ENCODE peak calls at places on chromosomes 1 and 21, in four cellular contexts. R, H, G and V are unnamed samples. For H3K4me1, the result is how much of the 10 kb centered on the place peaks cover.

GRCh38 chr21:29064850-29065481 is 8.5 kb downstream of the CCT8 start:
- DNase-seq in R (no peak), H (no peak), G (no peak), V (no peak)

GRCh38 chr21:44005071-44005470 is 7.0 kb upstream of the TRAPPC10 start:
- DNase-seq in R (no peak), H (no peak), G (no peak), V (no peak)

GRCh38 chr1:226708342-226708780 is 30.7 kb downstream of the ITPKB start:
- DNase-seq in R (no peak), H (no peak), G (peak), V (peak)

GRCh38 chr1:209662879-209663327 is 10.7 kb upstream of the LAMB3 start:
- DNase-seq in R (no peak), H (no peak), G (no peak), V (no peak)

GRCh38 chr21:27812279-27812678 is 845.4 kb upstream of the ADAMTS5 start:
- DNase-seq in R (no peak), H (no peak), G (peak), V (no peak)

GRCh38 chr1:174021611-174022079 is 512 bp downstream of the RC3H1 start:
- DNase-seq in R (peak), H (peak), G (peak), V (peak)

GRCh38 chr1:153397924-153398651 is 7.2 kb upstream of the S100A8 start:
- DNase-seq in R (no peak), H (no peak), G (no peak), V (no peak)

GRCh38 chr1:11649624-11650330 is 4.5 kb downstream of the FBXO2 start:
- DNase-seq in R (no peak), H (no peak), G (no peak), V (no peak)

GRCh38 chr1:58152709-58153108 is 393.8 kb downstream of the OMA1 start:
- DNase-seq in R (no peak), H (no peak), G (no peak), V (no peak)

GRCh38 chr1:151728151-151728711 is 6.9 kb downstream of the RIIAD1 start:
- DNase-seq in R (no peak), H (no peak), G (peak), V (peak)

GRCh38 chr1:66275601-66276023 is 258.3 kb upstream of the SGIP1 start:
- DNase-seq in R (no peak), H (no peak), G (no peak), V (no peak)

GRCh38 chr1:243325305-243325890 is 69.6 kb downstream of the SDCCAG8 start:
- DNase-seq in R (no peak), H (no peak), G (peak), V (peak)

GRCh38 chr1:222653178-222653827 is 35.4 kb downstream of the MIA3 start:
- DNase-seq in R (no peak), H (no peak), G (no peak), V (no peak)

GRCh38 chr1:118157506-118157905 is 27.5 kb downstream of the SPAG17 start:
- DNase-seq in R (no peak), H (no peak), G (no peak), V (no peak)

DNA sequence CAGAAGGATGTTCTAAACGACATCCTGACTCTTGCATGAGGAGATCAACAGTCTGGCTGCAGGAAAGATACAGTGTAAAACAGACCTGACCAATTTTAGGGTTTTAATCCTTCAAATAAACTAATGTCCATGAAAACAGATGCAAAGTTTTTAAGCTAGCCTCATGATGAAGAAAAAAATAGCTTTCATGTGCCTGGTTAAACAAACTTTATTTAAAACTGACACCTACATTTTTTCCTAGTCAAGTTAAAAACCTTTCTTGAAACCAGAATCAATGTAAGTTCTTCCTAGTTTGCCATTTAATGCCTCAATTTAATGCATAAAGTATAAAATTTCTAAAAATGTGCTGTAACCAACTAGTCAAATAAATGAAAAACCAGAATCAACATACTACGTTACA is 2.9 kb downstream of the WDR26 start:
- DNase-seq in R (no peak), H (no peak), G (no peak), V (no peak)
- H3K4me1 ChIP-seq in R (under half), H (under half), G (under half), V (under half)

DNA sequence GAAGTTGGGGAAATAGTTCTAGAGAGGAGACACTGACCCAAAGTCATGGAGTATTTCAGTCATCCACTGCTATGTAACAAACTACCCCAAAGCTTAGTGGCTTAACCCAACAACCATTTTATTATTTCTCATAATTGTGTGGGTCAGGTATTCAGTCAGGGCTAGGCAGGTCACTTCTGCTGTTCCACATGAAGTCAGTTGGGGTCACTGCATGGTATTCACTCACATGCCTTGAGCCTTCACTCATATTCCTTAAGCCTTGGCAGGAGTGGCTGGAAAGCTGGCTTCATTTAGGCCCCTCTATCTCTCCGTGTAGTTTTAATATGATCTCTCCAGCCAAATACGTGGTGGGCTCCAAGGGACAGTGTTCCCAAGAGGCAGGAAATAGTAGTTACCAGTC is 17.5 kb upstream of the RNF11 start:
- DNase-seq in R (no peak), H (no peak), G (no peak), V (no peak)
- H3K4me3 ChIP-seq in R (no peak), H (no peak), G (no peak), V (no peak)

GRCh38 chr1:150551784-150552691 is 2.8 kb downstream of the ADAMTSL4 start:
- DNase-seq in R (no peak), H (peak), G (peak), V (peak)
- H3K27ac ChIP-seq in R (no peak), H (peak), G (peak), V (no peak)

GRCh38 chr1:161934278-161934608 is 89.4 kb downstream of the OLFML2B start:
- DNase-seq in R (no peak), H (no peak), G (no peak), V (no peak)

GRCh38 chr1:161935264-161935663 is 88.4 kb downstream of the OLFML2B start:
- DNase-seq in R (no peak), H (no peak), G (no peak), V (no peak)

GRCh38 chr1:161932668-161933067 is 91.0 kb downstream of the OLFML2B start:
- DNase-seq in R (no peak), H (peak), G (no peak), V (no peak)

GRCh38 chr1:161933592-161934277 is 89.9 kb downstream of the OLFML2B start:
- DNase-seq in R (no peak), H (no peak), G (no peak), V (no peak)

GRCh38 chr1:161936786-161937185 is 86.9 kb downstream of the OLFML2B start:
- DNase-seq in R (no peak), H (no peak), G (no peak), V (no peak)
- H3K4me1 ChIP-seq in R (under half), H (under half), G (under half), V (under half)

GRCh38 chr21:37815893-37816292 is 100.4 kb downstream of the KCNJ6 start:
- DNase-seq in R (no peak), H (no peak), G (no peak), V (no peak)
- H3K4me3 ChIP-seq in R (no peak), H (no peak), G (no peak), V (no peak)

GRCh38 chr1:211377539-211378461 is 51.2 kb downstream of the TRAF5 start:
- DNase-seq in R (no peak), H (no peak), G (no peak), V (no peak)
- H3K27ac ChIP-seq in R (no peak), H (no peak), G (no peak), V (no peak)

GRCh38 chr1:2279882-2280281 is 51.8 kb downstream of the SKI start:
- DNase-seq in R (no peak), H (peak), G (no peak), V (no peak)

GRCh38 chr1:2279210-2279639 is 51.1 kb downstream of the SKI start:
- DNase-seq in R (peak), H (peak), G (peak), V (peak)

GRCh38 chr1:2276803-2277580 is 48.9 kb downstream of the SKI start:
- DNase-seq in R (no peak), H (peak), G (peak), V (no peak)

GRCh38 chr1:2277741-2278488 is 49.8 kb downstream of the SKI start:
- DNase-seq in R (no peak), H (peak), G (no peak), V (no peak)

DNA sequence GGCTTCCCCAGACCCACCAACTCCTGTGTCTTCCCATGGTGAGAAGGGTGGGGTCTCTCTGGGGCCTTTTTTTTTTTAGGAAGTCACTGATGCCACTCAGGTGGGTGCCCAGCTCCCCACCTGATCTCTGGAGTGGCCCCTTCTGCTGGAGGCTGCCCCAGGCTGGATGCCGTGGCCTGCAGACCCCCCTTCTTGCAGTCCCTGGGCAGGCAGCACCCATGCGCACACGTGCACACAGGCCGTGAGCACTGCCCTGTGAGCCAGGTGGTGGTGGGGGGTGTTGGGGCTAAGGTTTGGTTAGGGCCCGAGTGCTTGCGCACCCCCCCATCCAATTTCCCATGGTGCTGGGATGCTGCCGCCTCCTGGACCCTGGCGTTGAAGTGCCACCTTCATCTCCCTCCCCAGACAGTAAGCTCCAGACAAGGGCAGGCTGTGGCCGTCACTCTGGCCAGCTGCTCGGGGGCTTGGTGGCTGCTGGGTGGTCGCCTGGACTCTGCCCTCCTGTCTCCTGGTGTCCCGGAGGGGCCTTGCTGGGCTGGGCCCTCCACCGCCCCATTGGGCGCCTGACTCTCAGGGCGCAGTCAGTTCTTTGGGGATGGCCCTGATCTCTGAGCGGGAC is 50.6 kb downstream of the SKI start:
- DNase-seq in R (no peak), H (no peak), G (no peak), V (no peak)
- H3K4me1 ChIP-seq in R (under half), H (under half), G (half or more), V (half or more)